ENCODE peak calls at places on chromosomes 7 and 10, in four cellular contexts. Z is H1, W is GM12878, C is K562. Y is an unnamed sample.

GRCh38 chr10:32271617-32272016 is 75.3 kb downstream of the EPC1 start:
- DNase-seq in C (no peak), W (no peak), Z (no peak), Y (no peak)

GRCh38 chr10:55631071-55631654 is 729.9 kb downstream of the ZWINT start:
- DNase-seq in C (peak; percentile 5), W (no peak), Z (no peak), Y (no peak)

GRCh38 chr7:16295558-16295957 is 125.8 kb downstream of the CRPPA start:
- DNase-seq in Z (no peak), W (no peak), C (no peak), Y (no peak)

GRCh38 chr10:97427571-97428179 is 1.7 kb downstream of the PGAM1 start:
- DNase-seq in W (no peak), Z (peak; percentile 65), C (peak; percentile 36), Y (no peak)

GRCh38 chr7:91397612-91398011 is 133.4 kb downstream of the FZD1 start:
- DNase-seq in W (no peak), Z (no peak), C (no peak), Y (no peak)

GRCh38 chr10:46550076-46550790 is 6.2 kb downstream of the GPRIN2 start:
- DNase-seq in C (no peak), Z (no peak), W (no peak), Y (no peak)

GRCh38 chr7:3482147-3482921 is 181.3 kb downstream of the SDK1 start:
- DNase-seq in Z (peak; percentile 39), W (no peak), C (peak; percentile 38), Y (peak; percentile 18)

GRCh38 chr7:36613214-36613613 is 111.1 kb downstream of the AOAH start:
- DNase-seq in C (no peak), Z (no peak), W (no peak), Y (no peak)

GRCh38 chr7:106329971-106330733 is 45.4 kb upstream of the NAMPT start:
- DNase-seq in C (no peak), W (no peak), Z (no peak), Y (no peak)

GRCh38 chr7:48242846-48243245 is 71.6 kb downstream of the ABCA13 start:
- DNase-seq in C (no peak), Z (no peak), W (no peak), Y (no peak)

GRCh38 chr10:99827906-99828305 is 45.5 kb downstream of the ABCC2 start:
- DNase-seq in W (no peak), C (no peak), Z (no peak), Y (no peak)

GRCh38 chr10:132616995-132617780 is 79.6 kb downstream of the INPP5A start:
- DNase-seq in C (no peak), W (no peak), Z (no peak), Y (no peak)

GRCh38 chr7:91248996-91249395 is 15.2 kb upstream of the FZD1 start:
- DNase-seq in Z (no peak), C (no peak), W (no peak), Y (no peak)

GRCh38 chr7:138214926-138215325 is 138.7 kb downstream of the AKR1D1 start:
- DNase-seq in Z (no peak), W (no peak), C (no peak), Y (no peak)

GRCh38 chr10:26491934-26492333 is 53.8 kb downstream of the APBB1IP start:
- DNase-seq in Z (no peak), C (no peak), W (no peak), Y (no peak)

GRCh38 chr10:74500026-74500704 is 326.2 kb upstream of the KAT6B start:
- DNase-seq in C (no peak), W (no peak), Z (no peak), Y (no peak)

GRCh38 chr10:86325158-86325557 is 41.4 kb downstream of the GRID1 start:
- DNase-seq in W (no peak), C (no peak), Z (no peak), Y (no peak)

GRCh38 chr7:7868245-7868899 is 100.2 kb upstream of the GLCCI1 start:
- DNase-seq in Z (no peak), W (no peak), C (peak; percentile 22), Y (no peak)

GRCh38 chr7:94059747-94060146 is 55.6 kb upstream of the BET1 start:
- DNase-seq in C (no peak), Z (no peak), W (peak; percentile 33), Y (no peak)

GRCh38 chr10:96995851-96996250 is 163.8 kb downstream of the LCOR start:
- DNase-seq in Z (no peak), C (no peak), W (no peak), Y (no peak)

GRCh38 chr10:3935141-3935540 is 150.1 kb upstream of the KLF6 start:
- DNase-seq in W (peak; percentile 92), Z (no peak), C (no peak), Y (no peak)

GRCh38 chr10:6493521-6494451 is 86.3 kb downstream of the PRKCQ start:
- DNase-seq in W (no peak), C (no peak), Z (no peak), Y (no peak)

GRCh38 chr7:117673839-117674238 is 194.0 kb downstream of the CFTR start:
- DNase-seq in W (no peak), Z (no peak), C (peak; percentile 16), Y (peak; percentile 24)

GRCh38 chr7:30681262-30682130 is 760 bp downstream of the CRHR2 start:
- DNase-seq in Z (peak; percentile 31), C (no peak), W (no peak), Y (no peak)

GRCh38 chr7:293681-294439 is 3.9 kb downstream of the FOXL3 start:
- DNase-seq in C (no peak), W (no peak), Z (no peak), Y (no peak)

DNA sequence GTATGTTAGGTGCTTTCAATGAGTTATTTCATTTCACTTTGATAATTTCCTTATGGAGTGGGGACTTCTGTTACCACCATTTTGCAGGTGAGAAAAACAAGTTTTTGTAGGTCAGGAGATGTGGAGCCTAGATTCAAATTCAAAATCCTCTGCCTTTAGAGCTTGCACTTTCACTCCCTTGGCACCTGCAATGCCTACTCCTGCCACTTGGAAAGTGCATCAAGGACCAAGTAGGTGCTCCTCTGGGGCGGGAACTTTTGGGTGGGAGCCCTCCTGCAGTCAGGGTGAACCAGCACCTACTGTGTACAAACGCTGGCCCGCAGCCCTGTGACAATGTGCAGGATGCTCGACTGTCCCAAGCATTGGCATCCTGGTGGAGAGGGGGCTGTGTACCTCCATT is 199.0 kb downstream of the EMX2 start:
- DNase-seq in Z (no peak), C (no peak), W (no peak), Y (no peak)
- H3K4me2 ChIP-seq in Z (no peak overlapping the region), C (no peak overlapping the region), W (no peak overlapping the region), Y (no peak overlapping the region)

GRCh38 chr10:19683965-19684364 is 132.3 kb upstream of the PLXDC2 start:
- DNase-seq in C (no peak), W (no peak), Z (no peak), Y (no peak)
- TF ChIP-seq EGR1 in C (no peak), W (no peak), Z (no peak), Y (no peak)

GRCh38 chr7:116571552-116571951 is 46.7 kb downstream of the CAV1 start:
- DNase-seq in W (no peak), C (no peak), Z (no peak), Y (no peak)
- H3K4me3 ChIP-seq in W (no peak overlapping the region), C (no peak overlapping the region), Z (no peak overlapping the region), Y (no peak overlapping the region)

GRCh38 chr10:117543999-117544728 is 1.6 kb downstream of the EMX2 start:
- DNase-seq in W (no peak), Z (no peak), C (no peak), Y (no peak)

GRCh38 chr10:117543245-117543998 is 876 bp downstream of the EMX2 start:
- DNase-seq in C (no peak), W (no peak), Z (no peak), Y (no peak)

GRCh38 chr10:117546020-117546629 is 3.6 kb downstream of the EMX2 start:
- DNase-seq in C (no peak), W (no peak), Z (no peak), Y (no peak)

GRCh38 chr10:117545141-117546019 is 2.8 kb downstream of the EMX2 start:
- DNase-seq in W (no peak), Z (no peak), C (no peak), Y (no peak)

DNA sequence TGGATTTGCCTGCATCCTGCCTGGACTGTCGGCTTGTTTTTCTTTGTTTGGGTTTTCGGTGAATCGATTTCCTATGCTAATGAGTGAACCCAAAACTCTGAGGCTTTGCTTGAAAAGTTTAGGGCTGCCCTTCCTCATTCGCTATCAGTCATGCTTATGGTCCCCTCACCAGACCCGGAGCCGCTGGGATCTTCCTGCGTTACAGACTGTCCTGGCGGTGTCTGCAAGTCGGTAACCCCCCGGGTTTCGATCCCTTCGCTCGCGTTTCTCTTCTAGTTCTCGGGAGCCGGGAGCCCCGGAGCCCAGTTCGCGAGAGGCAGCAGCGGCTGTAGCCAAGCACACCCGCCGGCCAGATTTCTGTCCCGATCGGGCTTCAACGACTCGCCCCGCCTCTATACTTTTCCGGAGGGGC is 2.2 kb downstream of the EMX2 start:
- DNase-seq in C (no peak), W (no peak), Z (no peak), Y (no peak)
- H3K4me2 ChIP-seq in C (no peak overlapping the region), W (no peak overlapping the region), Z (peak overlapping the region; percentile 83), Y (no peak overlapping the region)